ENCODE peak calls at places on chromosomes 1 and 21, in five cellular contexts. L is GM12891, N is endothelial cell of umbilical vein, R is Panc1, J is GM23338. C is an unnamed sample.

GRCh38 chr1:42130061-42130460 is 23.1 kb upstream of the GUCA2B start:
- DNase-seq in L (no peak), N (no peak), R (no peak), J (no peak), C (no peak)

GRCh38 chr1:6357243-6357929 is 36.2 kb downstream of the ACOT7 start:
- DNase-seq in L (no peak), N (no peak), R (no peak), J (peak; percentile 74), C (no peak)

GRCh38 chr1:182330303-182330702 is 61.3 kb downstream of the GLUL start:
- DNase-seq in L (no peak), N (no peak), R (no peak), J (no peak), C (peak; percentile 40)

GRCh38 chr1:112396668-112397025 is 633 bp downstream of the CTTNBP2NL start:
- DNase-seq in L (no peak), N (peak; percentile 47), R (no peak), J (peak; percentile 54), C (no peak)

GRCh38 chr1:159752135-159752580 is 28.6 kb upstream of the DUSP23 start:
- DNase-seq in L (no peak), N (peak; percentile 82), R (no peak), J (no peak), C (peak; percentile 86)

GRCh38 chr1:167082511-167083027 is 7.6 kb downstream of the GPA33 start:
- DNase-seq in L (no peak), N (no peak), R (no peak), J (no peak), C (no peak)

GRCh38 chr1:151613275-151613867 is 1.5 kb downstream of the SNX27 start:
- DNase-seq in L (no peak), N (no peak), R (no peak), J (peak; percentile 32), C (no peak)

GRCh38 chr1:67094191-67094590 is 40.2 kb upstream of the SLC35D1 start:
- DNase-seq in L (no peak), N (no peak), R (no peak), J (no peak), C (no peak)

GRCh38 chr1:46284597-46285564 is 18.5 kb downstream of the LRRC41 start:
- DNase-seq in L (no peak), N (no peak), R (no peak), J (no peak), C (no peak)

GRCh38 chr1:88239205-88239604 is 444.9 kb upstream of the PKN2 start:
- DNase-seq in L (no peak), N (no peak), R (no peak), J (no peak), C (no peak)

GRCh38 chr1:39500862-39501389 is 9.5 kb downstream of the BMP8A start:
- DNase-seq in L (no peak), N (no peak), R (no peak), J (no peak), C (no peak)

GRCh38 chr1:232033285-232033684 is 406.7 kb downstream of the DISC1 start:
- DNase-seq in L (no peak), N (no peak), R (no peak), J (no peak), C (no peak)

GRCh38 chr21:41501919-41502318 is 6.0 kb downstream of the TMPRSS2 start:
- DNase-seq in L (no peak), N (no peak), R (no peak), J (no peak), C (no peak)

GRCh38 chr1:113905435-113905861 is 322 bp downstream of the DCLRE1B start:
- DNase-seq in L (peak; percentile 27), N (no peak), R (no peak), J (peak; percentile 88), C (no peak)

GRCh38 chr1:86706018-86706417 is 1.6 kb downstream of the SH3GLB1 start:
- DNase-seq in L (no peak), N (peak; percentile 44), R (no peak), J (no peak), C (no peak)

GRCh38 chr1:82778612-82779011 is 977.9 kb downstream of the ADGRL2 start:
- DNase-seq in L (no peak), N (peak; percentile 17), R (no peak), J (peak; percentile 66), C (no peak)

GRCh38 chr1:213179784-213180183 is 128.7 kb downstream of the RPS6KC1 start:
- DNase-seq in L (no peak), N (no peak), R (no peak), J (no peak), C (no peak)

GRCh38 chr1:210313046-210313445 is 15.7 kb upstream of the HHAT start:
- DNase-seq in L (no peak), N (no peak), R (no peak), J (no peak), C (no peak)

GRCh38 chr1:42723511-42723910 is 16.5 kb downstream of the CLDN19 start:
- DNase-seq in L (no peak), N (no peak), R (no peak), J (no peak), C (no peak)

GRCh38 chr1:15962176-15962575 is 13.7 kb downstream of the ZBTB17 start:
- DNase-seq in L (no peak), N (no peak), R (no peak), J (no peak), C (no peak)

GRCh38 chr1:201597551-201598230 is 58.8 kb downstream of the NAV1 start:
- DNase-seq in L (no peak), N (peak; percentile 57), R (no peak), J (no peak), C (peak; percentile 62)

GRCh38 chr1:225998560-225999226 is 450 bp downstream of the SDE2 start:
- DNase-seq in L (no peak), N (peak; percentile 49), R (no peak), J (no peak), C (no peak)

GRCh38 chr1:40651138-40651857 is 14.2 kb downstream of the RIMS3 start:
- DNase-seq in L (no peak), N (no peak), R (no peak), J (peak; percentile 53), C (no peak)

GRCh38 chr1:19433610-19433999 is 51.7 kb downstream of the CAPZB start:
- DNase-seq in L (no peak), N (no peak), R (no peak), J (no peak), C (no peak)
- TF ChIP-seq POLR2AphosphoS5 in L (no peak), N (no peak), R (no peak), J (no peak), C (no peak)

GRCh38 chr21:25254491-25255174 is 352.6 kb downstream of the MRPL39 start:
- DNase-seq in L (no peak), N (no peak), R (no peak), J (no peak), C (no peak)
- TF ChIP-seq POLR2AphosphoS5 in L (no peak), N (no peak), R (no peak), J (no peak), C (no peak)

DNA sequence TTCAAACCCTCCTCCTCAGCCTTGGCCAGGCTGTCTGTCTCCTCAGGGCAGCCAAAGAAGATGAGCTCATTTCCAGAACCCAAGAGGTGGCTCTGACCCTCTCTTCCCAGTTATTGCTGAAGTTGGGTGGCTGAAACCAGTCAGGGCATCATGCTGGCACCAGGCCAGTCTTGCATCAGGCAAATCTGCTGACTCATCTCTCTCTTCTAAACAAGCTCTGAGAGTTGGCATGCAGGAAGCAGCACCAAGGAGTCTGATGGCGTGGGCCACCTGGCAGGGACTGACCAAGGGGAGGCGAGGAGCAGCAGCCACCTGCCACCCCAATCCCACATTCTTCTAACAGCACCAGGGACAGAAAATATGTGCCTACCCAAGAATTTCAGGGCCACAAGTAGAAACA is 104.8 kb upstream of the ATP1A1 start:
- DNase-seq in L (no peak), N (no peak), R (no peak), J (no peak), C (no peak)
- TF ChIP-seq POLR2AphosphoS5 in L (no peak), N (no peak), R (no peak), J (no peak), C (peak; percentile 6)

GRCh38 chr21:18782721-18783120 is 379.1 kb upstream of the TMPRSS15 start:
- DNase-seq in L (no peak), N (no peak), R (no peak), J (no peak), C (no peak)
- TF ChIP-seq POLR2AphosphoS5 in L (no peak), N (no peak), R (no peak), J (no peak), C (no peak)

DNA sequence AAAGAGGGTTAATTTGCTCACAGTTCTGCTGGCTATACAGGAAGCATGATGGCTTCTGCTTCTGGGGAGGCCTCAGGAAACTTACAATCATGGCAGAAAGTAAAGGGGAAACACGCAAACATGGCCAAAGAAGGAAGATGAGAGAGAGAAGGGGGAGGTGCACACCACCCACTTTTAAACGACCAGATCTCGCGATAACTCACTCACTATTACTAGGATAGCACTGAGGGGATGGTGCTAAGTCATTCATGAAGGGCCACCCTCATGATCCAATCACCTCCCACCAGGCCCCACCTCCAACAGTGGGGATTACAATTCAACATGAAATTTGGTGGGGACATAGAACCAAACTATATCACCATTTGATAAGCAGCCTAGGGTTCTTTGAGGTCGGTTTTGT is 2.4 kb upstream of the C1orf115 start:
- DNase-seq in L (no peak), N (no peak), R (no peak), J (no peak), C (no peak)
- TF ChIP-seq POLR2AphosphoS5 in L (no peak), N (no peak), R (no peak), J (no peak), C (no peak)

GRCh38 chr1:26894263-26894662 is 4.2 kb upstream of the GPN2 start:
- DNase-seq in L (no peak), N (no peak), R (no peak), J (no peak), C (no peak)

GRCh38 chr1:26890467-26890796 is 349 bp upstream of the GPN2 start:
- DNase-seq in L (no peak), N (no peak), R (no peak), J (no peak), C (no peak)

GRCh38 chr1:26887125-26887524 is 3.0 kb downstream of the GPN2 start:
- DNase-seq in L (no peak), N (peak; percentile 27), R (no peak), J (peak; percentile 66), C (no peak)

DNA sequence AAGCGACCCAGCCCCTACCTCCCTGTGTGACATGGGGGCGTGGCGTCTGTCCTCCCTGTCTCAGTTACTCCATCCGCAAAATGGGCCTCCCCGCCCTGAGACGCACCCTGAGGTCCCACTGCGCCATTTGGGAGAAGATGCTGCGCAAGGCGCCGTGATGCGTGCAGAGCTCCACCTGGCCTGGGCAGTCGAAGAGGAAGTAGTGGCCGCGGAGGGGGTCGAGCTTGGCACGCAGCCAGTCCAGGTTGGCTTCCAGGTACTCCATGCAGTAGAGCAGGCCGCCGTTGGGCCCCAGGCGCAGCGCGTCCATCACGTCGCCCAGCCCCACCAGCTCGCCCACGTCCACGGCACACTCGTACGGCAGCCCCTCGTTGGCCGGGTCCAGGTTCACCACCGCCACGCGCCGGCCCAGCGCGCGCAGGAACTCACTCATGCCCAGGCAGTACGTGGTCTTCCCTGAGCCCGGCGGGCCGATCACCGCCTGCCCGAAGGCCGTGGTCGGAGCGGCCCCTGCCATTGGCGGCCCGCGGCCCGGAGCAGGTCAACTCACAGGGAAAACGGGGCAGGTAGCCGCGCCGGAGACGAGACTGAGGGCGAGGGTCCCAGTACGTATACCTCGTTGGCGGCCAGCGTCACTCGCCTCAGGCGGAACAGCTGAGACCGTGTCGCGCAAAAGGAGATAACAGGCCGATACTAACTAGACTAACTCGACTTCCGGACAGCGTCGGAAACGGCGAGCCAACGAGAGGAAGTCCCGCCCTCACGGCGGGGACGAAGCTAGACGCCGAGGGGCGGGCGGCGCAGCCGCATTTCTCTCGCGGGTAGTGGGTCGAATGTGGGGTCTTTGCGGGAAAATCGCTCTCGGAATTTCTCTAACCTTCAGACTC is at the start of gene GPN2:
- DNase-seq in L (peak; percentile 93), N (peak; percentile 87), R (no peak), J (peak; percentile 86), C (peak; percentile 92)
- TF ChIP-seq POLR2AphosphoS5 in L (peak; percentile 97), N (peak; percentile 97), R (peak; percentile 98), J (peak; percentile 95), C (peak; percentile 88)

C was measured in upper lobe of left lung.